ENCODE peak calls at places on chromosome 1, in four cellular contexts. Z is cardiac muscle cell, P is foreskin fibroblast, O is H9. T is an unnamed sample.

GRCh38 chr1:36203554-36204346 is 20.5 kb upstream of the THRAP3 start:
- DNase-seq in Z (peak; percentile 83), P (peak; percentile 81), O (peak; percentile 43), T (no peak)

GRCh38 chr1:156247460-156248322 is at the start of gene PAQR6:
- DNase-seq in Z (no peak), P (peak; percentile 44), O (peak; percentile 61), T (no peak)

GRCh38 chr1:203636306-203636705 is 9.7 kb downstream of the ATP2B4 start:
- DNase-seq in Z (no peak), P (no peak), O (no peak), T (no peak)

GRCh38 chr1:181044449-181044966 is 10.7 kb downstream of the MR1 start:
- DNase-seq in Z (no peak), P (no peak), O (no peak), T (no peak)

GRCh38 chr1:107532318-107532717 is 391.5 kb downstream of the NTNG1 start:
- DNase-seq in Z (no peak), P (peak; percentile 34), O (peak; percentile 30), T (no peak)

GRCh38 chr1:5753431-5754078 is 238.7 kb downstream of the NPHP4 start:
- DNase-seq in Z (no peak), P (no peak), O (no peak), T (no peak)

GRCh38 chr1:33903210-33903589 is 39.3 kb downstream of the HMGB4 start:
- DNase-seq in Z (no peak), P (peak; percentile 13), O (no peak), T (no peak)

GRCh38 chr1:7207875-7208646 is 422.8 kb downstream of the CAMTA1 start:
- DNase-seq in Z (peak; percentile 73), P (peak; percentile 70), O (peak; percentile 87), T (peak; percentile 87)

GRCh38 chr1:218304281-218305039 is 19.4 kb downstream of the RRP15 start:
- DNase-seq in Z (peak; percentile 64), P (no peak), O (no peak), T (no peak)

GRCh38 chr1:98660941-98661543 is 479 bp upstream of the SNX7 start:
- DNase-seq in Z (no peak), P (peak; percentile 35), O (no peak), T (no peak)

GRCh38 chr1:103525114-103525606 is 339 bp upstream of the RNPC3 start:
- DNase-seq in Z (peak; percentile 75), P (peak; percentile 80), O (peak; percentile 37), T (no peak)

GRCh38 chr1:5649795-5650194 is 342.4 kb downstream of the NPHP4 start:
- DNase-seq in Z (no peak), P (no peak), O (no peak), T (no peak)

GRCh38 chr1:236396665-236397043 is 2.6 kb downstream of the EDARADD start:
- DNase-seq in Z (no peak), P (no peak), O (no peak), T (no peak)

GRCh38 chr1:223234534-223234933 is 91.5 kb upstream of the TLR5 start:
- DNase-seq in Z (no peak), P (no peak), O (no peak), T (no peak)

GRCh38 chr1:106975944-106976343 is 80.5 kb upstream of the PRMT6 start:
- DNase-seq in Z (no peak), P (no peak), O (peak; percentile 29), T (no peak)

GRCh38 chr1:186244825-186245224 is 130.2 kb downstream of the TPR start:
- DNase-seq in Z (peak; percentile 43), P (no peak), O (peak; percentile 81), T (peak; percentile 11)

GRCh38 chr1:24586970-24587820 is 31.3 kb downstream of the NCMAP start:
- DNase-seq in Z (peak; percentile 67), P (peak; percentile 55), O (no peak), T (peak; percentile 42)
- TF ChIP-seq CTCF in Z (peak; percentile 77), P (peak; percentile 80), O (peak; percentile 86), T (peak; percentile 71)

DNA sequence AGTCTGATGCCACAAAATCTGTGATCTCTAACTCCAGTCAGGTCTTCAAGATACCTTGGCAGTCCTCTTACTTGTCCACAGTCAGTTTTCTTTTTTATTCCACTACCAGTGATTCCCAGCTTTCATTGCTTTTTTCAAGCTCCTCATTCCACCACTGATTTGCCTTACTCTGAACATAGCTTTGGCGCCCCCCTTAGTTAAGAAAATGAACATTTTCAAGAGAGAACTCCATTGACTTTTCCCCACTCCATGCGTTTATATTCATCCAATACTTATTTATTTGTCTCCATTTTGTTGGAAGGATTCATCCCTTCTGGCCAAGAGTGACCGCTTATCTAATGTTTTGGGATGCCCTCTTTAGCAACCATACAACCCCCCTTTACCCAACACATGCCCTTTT is 33.9 kb upstream of the IPO9 start:
- DNase-seq in Z (peak; percentile 63), P (peak; percentile 37), O (no peak), T (no peak)
- TF ChIP-seq CTCF in Z (peak; percentile 51), P (peak; percentile 36), O (peak; percentile 66), T (no peak)

DNA sequence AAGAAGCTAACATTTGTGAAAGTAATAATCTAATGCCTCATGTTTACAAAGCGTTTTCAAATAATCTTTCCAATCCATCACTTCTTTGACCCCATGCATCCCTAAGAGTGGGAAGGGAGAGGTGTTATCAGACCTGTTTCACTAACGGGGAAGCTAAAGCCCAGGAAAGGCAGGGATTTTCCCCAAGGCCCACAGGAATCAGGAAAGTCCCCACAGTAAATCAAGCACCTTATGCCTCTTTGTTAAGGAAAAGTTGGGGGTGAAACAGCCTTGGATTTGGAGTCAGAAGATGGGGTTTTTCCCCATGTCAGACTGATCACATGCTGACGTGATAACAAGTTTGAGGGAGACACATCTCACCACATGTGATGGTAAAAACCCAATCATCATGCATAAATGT is 20.0 kb upstream of the ANGPTL7 start:
- DNase-seq in Z (no peak), P (no peak), O (no peak), T (no peak)
- TF ChIP-seq CTCF in Z (no peak), P (no peak), O (no peak), T (no peak)

DNA sequence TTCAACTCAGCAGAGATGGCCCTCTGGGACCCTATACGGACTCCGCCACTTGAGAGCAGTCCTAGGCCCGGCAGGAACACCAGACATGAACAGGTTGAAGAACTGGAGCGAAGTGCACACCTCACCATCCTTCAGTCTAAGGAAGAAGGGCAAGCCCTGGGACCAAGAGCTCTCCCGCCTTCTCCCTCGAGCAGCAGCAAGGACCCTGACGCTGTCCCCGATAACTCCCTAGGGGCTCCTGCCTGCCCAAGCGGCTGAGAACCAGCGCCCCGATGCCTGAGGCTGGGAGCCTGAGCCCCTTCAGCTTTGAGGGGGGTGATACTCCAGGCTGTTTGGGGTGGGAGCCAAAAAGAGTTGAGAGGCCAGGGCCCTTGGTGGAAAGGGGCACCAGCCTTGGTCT is 10.2 kb downstream of the TMEM81 start:
- DNase-seq in Z (no peak), P (no peak), O (no peak), T (no peak)
- TF ChIP-seq CTCF in Z (no peak), P (no peak), O (no peak), T (no peak)

DNA sequence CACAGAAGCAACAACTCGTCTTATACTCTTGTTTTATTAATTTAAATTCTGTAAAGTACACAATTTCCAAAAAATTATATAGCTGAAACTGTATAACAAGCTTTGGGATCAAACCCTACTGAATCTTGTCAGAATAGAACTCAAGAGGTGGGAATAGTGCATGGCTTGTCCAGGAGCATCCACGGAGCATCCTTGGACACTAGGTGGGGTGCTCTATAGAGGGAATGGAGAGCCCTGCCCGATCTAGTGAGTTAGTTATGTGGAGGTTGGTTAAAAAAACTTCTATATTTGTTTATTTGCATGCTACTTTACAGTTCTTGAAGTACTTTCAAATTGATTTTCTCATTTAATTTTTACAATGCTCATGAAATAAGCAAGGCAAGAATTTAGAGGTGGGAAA is 28.3 kb downstream of the ROR1 start:
- DNase-seq in Z (no peak), P (no peak), O (no peak), T (no peak)
- TF ChIP-seq CTCF in Z (no peak), P (no peak), O (peak; percentile 49), T (no peak)

GRCh38 chr1:26791138-26791537 is 3.4 kb downstream of the PIGV start:
- DNase-seq in Z (no peak), P (no peak), O (no peak), T (no peak)

GRCh38 chr1:26789612-26789865 is 1.8 kb downstream of the PIGV start:
- DNase-seq in Z (no peak), P (no peak), O (no peak), T (no peak)

GRCh38 chr1:26788836-26789611 is 1.3 kb downstream of the PIGV start:
- DNase-seq in Z (peak; percentile 90), P (peak; percentile 95), O (peak; percentile 81), T (peak; percentile 78)

GRCh38 chr1:26790551-26790953 is 2.8 kb downstream of the PIGV start:
- DNase-seq in Z (no peak), P (peak; percentile 9), O (no peak), T (no peak)

DNA sequence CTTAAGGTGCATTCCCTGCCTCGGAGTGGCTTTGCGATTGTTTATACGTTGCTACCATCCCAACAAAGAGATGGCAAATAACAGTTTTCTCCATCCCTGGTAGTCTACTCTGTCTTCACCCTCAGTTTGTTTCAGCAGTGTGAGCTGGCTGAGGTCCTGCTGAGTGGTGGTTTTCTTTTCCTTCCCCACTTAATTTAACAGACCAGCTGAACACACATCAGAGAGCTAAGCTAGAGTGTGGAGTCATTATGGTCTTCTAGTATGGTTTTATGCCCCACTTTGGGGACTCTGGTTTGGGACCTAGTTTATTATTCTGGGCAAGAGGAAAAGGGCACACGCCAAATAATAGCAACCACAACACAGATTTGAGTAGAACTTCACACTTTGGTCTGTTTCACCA is 2.2 kb downstream of the PIGV start:
- DNase-seq in Z (no peak), P (no peak), O (no peak), T (no peak)
- TF ChIP-seq CTCF in Z (no peak), P (no peak), O (no peak), T (no peak)

GRCh38 chr1:170174395-170174794 is 28.6 kb downstream of the NTMT2 start:
- DNase-seq in Z (no peak), P (no peak), O (no peak), T (no peak)
- TF ChIP-seq CTCF in Z (no peak), P (no peak), O (no peak), T (no peak)

GRCh38 chr1:201917362-201918033 is 28.8 kb downstream of the SHISA4 start:
- DNase-seq in Z (peak; percentile 95), P (peak; percentile 90), O (no peak), T (no peak)
- TF ChIP-seq CTCF in Z (no peak), P (no peak), O (no peak), T (no peak)